ENCODE peak calls at places on chromosomes 5 and 9, in eight cellular contexts. One of them, this sample, is unnamed.

GRCh38 chr9:26012797-26013594 is 334.8 kb upstream of the TUSC1 start:
- DNase-seq in CD8-positive, alpha-beta memory T cell: no peak
- DNase-seq in lower leg skin: no peak
- DNase-seq in heart right ventricle: no peak
- DNase-seq in PC-3: peak
- DNase-seq in cardiac muscle cell: no peak
- DNase-seq in PC-9: no peak
- DNase-seq in ovary: no peak
- DNase-seq in this sample: peak

GRCh38 chr9:134218230-134218629 is 53.9 kb upstream of the RNU6ATAC start:
- DNase-seq in CD8-positive, alpha-beta memory T cell: no peak
- DNase-seq in lower leg skin: no peak
- DNase-seq in heart right ventricle: no peak
- DNase-seq in PC-3: no peak
- DNase-seq in cardiac muscle cell: no peak
- DNase-seq in PC-9: no peak
- DNase-seq in ovary: peak
- DNase-seq in this sample: no peak

GRCh38 chr5:94884294-94884693 is 265.8 kb downstream of the SLF1 start:
- DNase-seq in CD8-positive, alpha-beta memory T cell: no peak
- DNase-seq in lower leg skin: no peak
- DNase-seq in heart right ventricle: peak
- DNase-seq in PC-3: no peak
- DNase-seq in cardiac muscle cell: peak
- DNase-seq in PC-9: no peak
- DNase-seq in ovary: no peak
- DNase-seq in this sample: peak

GRCh38 chr9:99105152-99106043 is 485 bp downstream of the TGFBR1 start:
- DNase-seq in CD8-positive, alpha-beta memory T cell: peak
- DNase-seq in lower leg skin: peak
- DNase-seq in heart right ventricle: peak
- DNase-seq in PC-3: peak
- DNase-seq in cardiac muscle cell: peak
- DNase-seq in PC-9: peak
- DNase-seq in ovary: peak
- DNase-seq in this sample: peak

GRCh38 chr9:89463986-89464901 is 33.7 kb downstream of the SEMA4D start:
- DNase-seq in CD8-positive, alpha-beta memory T cell: peak
- DNase-seq in lower leg skin: no peak
- DNase-seq in heart right ventricle: no peak
- DNase-seq in PC-3: no peak
- DNase-seq in cardiac muscle cell: no peak
- DNase-seq in PC-9: no peak
- DNase-seq in ovary: no peak
- DNase-seq in this sample: no peak

GRCh38 chr5:109655841-109656240 is 33.9 kb upstream of the MAN2A1 start:
- DNase-seq in CD8-positive, alpha-beta memory T cell: no peak
- DNase-seq in lower leg skin: no peak
- DNase-seq in heart right ventricle: no peak
- DNase-seq in PC-3: peak
- DNase-seq in cardiac muscle cell: no peak
- DNase-seq in PC-9: no peak
- DNase-seq in ovary: no peak
- DNase-seq in this sample: peak

GRCh38 chr9:36268007-36268427 is 9.8 kb upstream of the GNE start:
- DNase-seq in CD8-positive, alpha-beta memory T cell: no peak
- DNase-seq in lower leg skin: no peak
- DNase-seq in heart right ventricle: no peak
- DNase-seq in PC-3: peak
- DNase-seq in cardiac muscle cell: peak
- DNase-seq in PC-9: peak
- DNase-seq in ovary: no peak
- DNase-seq in this sample: peak

GRCh38 chr5:132190161-132190817 is 37.4 kb downstream of the P4HA2 start:
- DNase-seq in CD8-positive, alpha-beta memory T cell: no peak
- DNase-seq in lower leg skin: no peak
- DNase-seq in heart right ventricle: peak
- DNase-seq in PC-3: peak
- DNase-seq in cardiac muscle cell: peak
- DNase-seq in PC-9: peak
- DNase-seq in ovary: no peak
- DNase-seq in this sample: peak

GRCh38 chr9:7234144-7234543 is 476.4 kb downstream of the KDM4C start:
- DNase-seq in CD8-positive, alpha-beta memory T cell: no peak
- DNase-seq in lower leg skin: no peak
- DNase-seq in heart right ventricle: no peak
- DNase-seq in PC-3: peak
- DNase-seq in cardiac muscle cell: peak
- DNase-seq in PC-9: peak
- DNase-seq in ovary: no peak
- DNase-seq in this sample: peak

GRCh38 chr5:151448038-151448985 is 909 bp downstream of the SLC36A1 start:
- DNase-seq in CD8-positive, alpha-beta memory T cell: no peak
- DNase-seq in lower leg skin: peak
- DNase-seq in heart right ventricle: peak
- DNase-seq in PC-3: peak
- DNase-seq in cardiac muscle cell: peak
- DNase-seq in PC-9: peak
- DNase-seq in ovary: no peak
- DNase-seq in this sample: no peak

GRCh38 chr9:132288371-132288770 is 66.4 kb downstream of the SETX start:
- DNase-seq in CD8-positive, alpha-beta memory T cell: no peak
- DNase-seq in lower leg skin: no peak
- DNase-seq in heart right ventricle: no peak
- DNase-seq in PC-3: no peak
- DNase-seq in cardiac muscle cell: peak
- DNase-seq in PC-9: no peak
- DNase-seq in ovary: no peak
- DNase-seq in this sample: peak

GRCh38 chr9:133700861-133701320 is 37.3 kb downstream of the SARDH start:
- DNase-seq in CD8-positive, alpha-beta memory T cell: no peak
- DNase-seq in lower leg skin: no peak
- DNase-seq in heart right ventricle: no peak
- DNase-seq in PC-3: no peak
- DNase-seq in cardiac muscle cell: peak
- DNase-seq in PC-9: no peak
- DNase-seq in ovary: peak
- DNase-seq in this sample: peak

GRCh38 chr9:98550206-98550820 is 158.4 kb downstream of the GABBR2 start:
- DNase-seq in CD8-positive, alpha-beta memory T cell: no peak
- DNase-seq in lower leg skin: no peak
- DNase-seq in heart right ventricle: no peak
- DNase-seq in PC-3: no peak
- DNase-seq in cardiac muscle cell: peak
- DNase-seq in PC-9: no peak
- DNase-seq in ovary: no peak
- DNase-seq in this sample: peak

GRCh38 chr9:88593537-88594185 is 58.7 kb downstream of the NXNL2 start:
- DNase-seq in CD8-positive, alpha-beta memory T cell: peak
- DNase-seq in lower leg skin: peak
- DNase-seq in heart right ventricle: peak
- DNase-seq in PC-3: peak
- DNase-seq in cardiac muscle cell: peak
- DNase-seq in PC-9: peak
- DNase-seq in ovary: peak
- DNase-seq in this sample: peak

GRCh38 chr9:137382728-137383452 is 40.1 kb downstream of the EXD3 start:
- DNase-seq in CD8-positive, alpha-beta memory T cell: no peak
- DNase-seq in lower leg skin: no peak
- DNase-seq in heart right ventricle: no peak
- DNase-seq in PC-3: no peak
- DNase-seq in cardiac muscle cell: no peak
- DNase-seq in PC-9: no peak
- DNase-seq in ovary: peak
- DNase-seq in this sample: no peak

DNA sequence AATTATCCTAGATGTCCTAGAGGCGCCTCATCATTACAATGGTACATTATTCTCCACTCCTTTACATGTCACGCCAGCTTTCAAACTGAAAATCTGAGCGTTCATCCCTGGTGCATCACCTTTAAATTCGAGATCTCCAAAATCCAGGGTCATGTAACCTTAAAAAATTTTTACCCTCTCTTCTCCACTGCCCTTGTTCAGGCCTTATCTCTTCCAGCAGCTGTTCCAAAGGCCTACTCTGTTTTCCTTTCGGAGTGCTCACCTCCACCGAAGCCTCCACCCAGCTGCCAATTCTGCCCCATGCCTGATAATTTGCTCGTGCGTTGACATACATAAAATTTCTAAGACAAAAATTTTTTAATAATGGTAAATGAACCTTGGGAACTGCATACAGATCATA is 955 bp upstream of the MSH3 start:
- DNase-seq in CD8-positive, alpha-beta memory T cell: no peak
- DNase-seq in lower leg skin: no peak
- DNase-seq in heart right ventricle: no peak
- DNase-seq in PC-3: no peak
- DNase-seq in cardiac muscle cell: no peak
- DNase-seq in PC-9: no peak
- DNase-seq in ovary: no peak
- DNase-seq in this sample: no peak
- H3K4me3 ChIP-seq in CD8-positive, alpha-beta memory T cell: peak
- H3K4me3 ChIP-seq in lower leg skin: no peak
- H3K4me3 ChIP-seq in heart right ventricle: peak
- H3K4me3 ChIP-seq in PC-3: peak
- H3K4me3 ChIP-seq in cardiac muscle cell: peak
- H3K4me3 ChIP-seq in PC-9: peak
- H3K4me3 ChIP-seq in ovary: no peak
- H3K4me3 ChIP-seq in this sample: peak

DNA sequence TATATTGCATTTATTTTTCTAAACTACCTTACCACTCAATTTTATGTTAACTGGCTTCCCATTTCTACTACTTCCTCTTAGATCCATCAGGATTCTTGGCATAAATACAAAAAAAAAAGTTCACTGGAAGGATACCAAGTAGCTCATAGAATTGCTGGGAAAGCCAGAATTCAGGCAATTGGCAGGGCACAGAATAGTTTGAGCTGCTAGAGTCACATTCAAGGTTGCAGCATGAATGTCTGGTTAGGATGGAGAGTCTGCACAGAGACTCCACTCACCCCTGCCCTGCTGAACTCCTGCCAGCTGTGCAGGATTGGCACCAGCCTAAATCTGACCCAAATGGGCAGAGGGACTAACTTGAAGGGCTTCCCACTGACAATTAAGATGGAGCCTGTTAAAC is 4.9 kb upstream of the AMACR start:
- DNase-seq in CD8-positive, alpha-beta memory T cell: no peak
- DNase-seq in lower leg skin: no peak
- DNase-seq in heart right ventricle: no peak
- DNase-seq in PC-3: no peak
- DNase-seq in cardiac muscle cell: peak
- DNase-seq in PC-9: no peak
- DNase-seq in ovary: peak
- DNase-seq in this sample: peak
- H3K4me3 ChIP-seq in CD8-positive, alpha-beta memory T cell: no peak
- H3K4me3 ChIP-seq in lower leg skin: no peak
- H3K4me3 ChIP-seq in heart right ventricle: no peak
- H3K4me3 ChIP-seq in PC-3: no peak
- H3K4me3 ChIP-seq in cardiac muscle cell: no peak
- H3K4me3 ChIP-seq in PC-9: no peak
- H3K4me3 ChIP-seq in ovary: no peak
- H3K4me3 ChIP-seq in this sample: no peak

GRCh38 chr9:95031711-95032461 is 285.6 kb downstream of the FANCC start:
- DNase-seq in CD8-positive, alpha-beta memory T cell: no peak
- DNase-seq in lower leg skin: no peak
- DNase-seq in heart right ventricle: no peak
- DNase-seq in PC-3: no peak
- DNase-seq in cardiac muscle cell: no peak
- DNase-seq in PC-9: no peak
- DNase-seq in ovary: no peak
- DNase-seq in this sample: no peak

GRCh38 chr9:95029720-95030119 is 287.8 kb downstream of the FANCC start:
- DNase-seq in CD8-positive, alpha-beta memory T cell: no peak
- DNase-seq in lower leg skin: no peak
- DNase-seq in heart right ventricle: no peak
- DNase-seq in PC-3: no peak
- DNase-seq in cardiac muscle cell: no peak
- DNase-seq in PC-9: no peak
- DNase-seq in ovary: no peak
- DNase-seq in this sample: no peak

GRCh38 chr9:95030344-95030743 is 287.2 kb downstream of the FANCC start:
- DNase-seq in CD8-positive, alpha-beta memory T cell: no peak
- DNase-seq in lower leg skin: no peak
- DNase-seq in heart right ventricle: no peak
- DNase-seq in PC-3: no peak
- DNase-seq in cardiac muscle cell: no peak
- DNase-seq in PC-9: no peak
- DNase-seq in ovary: no peak
- DNase-seq in this sample: no peak

GRCh38 chr9:95030920-95031662 is 286.4 kb downstream of the FANCC start:
- DNase-seq in CD8-positive, alpha-beta memory T cell: no peak
- DNase-seq in lower leg skin: no peak
- DNase-seq in heart right ventricle: no peak
- DNase-seq in PC-3: no peak
- DNase-seq in cardiac muscle cell: no peak
- DNase-seq in PC-9: no peak
- DNase-seq in ovary: no peak
- DNase-seq in this sample: no peak

GRCh38 chr9:95032580-95033298 is 284.8 kb downstream of the FANCC start:
- DNase-seq in CD8-positive, alpha-beta memory T cell: no peak
- DNase-seq in lower leg skin: no peak
- DNase-seq in heart right ventricle: no peak
- DNase-seq in PC-3: peak
- DNase-seq in cardiac muscle cell: no peak
- DNase-seq in PC-9: no peak
- DNase-seq in ovary: no peak
- DNase-seq in this sample: no peak
- H3K4me3 ChIP-seq in CD8-positive, alpha-beta memory T cell: no peak
- H3K4me3 ChIP-seq in lower leg skin: no peak
- H3K4me3 ChIP-seq in heart right ventricle: no peak
- H3K4me3 ChIP-seq in PC-3: no peak
- H3K4me3 ChIP-seq in cardiac muscle cell: no peak
- H3K4me3 ChIP-seq in PC-9: no peak
- H3K4me3 ChIP-seq in ovary: no peak
- H3K4me3 ChIP-seq in this sample: no peak

DNA sequence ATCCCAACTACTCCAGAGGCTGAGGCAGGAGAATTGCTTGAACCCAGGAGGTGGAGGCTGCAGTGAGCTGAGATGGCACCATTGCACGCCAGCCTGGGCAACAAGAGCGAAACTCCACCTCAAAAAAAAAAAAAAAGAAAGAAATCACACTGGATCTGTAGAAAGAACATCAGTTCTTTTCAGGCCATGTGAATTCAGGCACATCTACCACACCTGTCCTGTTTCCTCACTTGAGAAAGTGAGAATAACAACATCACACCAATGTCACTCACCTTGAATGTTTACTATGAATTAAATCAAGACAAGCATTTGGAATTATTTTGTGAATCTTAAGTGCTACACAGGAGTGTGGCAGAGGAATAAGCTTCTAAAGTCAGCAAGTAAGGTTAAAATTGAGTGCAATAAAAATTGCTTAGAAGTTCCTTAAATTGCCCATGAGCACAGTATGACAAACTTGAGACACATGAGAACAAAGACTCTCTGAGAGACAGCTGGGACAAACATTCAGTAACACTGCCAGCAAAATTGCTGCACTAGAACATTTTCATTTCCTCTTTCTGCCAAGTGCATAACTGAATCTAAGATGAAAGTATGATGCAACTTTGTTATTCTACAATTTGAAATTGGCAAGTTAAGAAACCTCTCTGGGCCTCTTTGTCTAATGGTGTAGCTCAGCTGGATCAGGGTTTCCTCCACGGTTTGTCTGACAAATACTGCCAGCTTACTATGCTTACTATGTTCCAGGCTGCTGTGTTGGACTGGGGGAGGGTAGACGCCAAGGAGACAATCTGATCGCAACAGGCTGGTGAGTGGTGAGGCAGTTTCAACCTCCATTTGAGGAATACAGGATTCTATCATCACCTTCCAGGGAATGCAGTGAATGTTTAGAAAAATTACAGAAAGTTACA is 1.9 kb upstream of the RIC1 start:
- DNase-seq in CD8-positive, alpha-beta memory T cell: no peak
- DNase-seq in lower leg skin: peak
- DNase-seq in heart right ventricle: peak
- DNase-seq in PC-3: peak
- DNase-seq in cardiac muscle cell: peak
- DNase-seq in PC-9: no peak
- DNase-seq in ovary: no peak
- DNase-seq in this sample: peak
- H3K4me3 ChIP-seq in CD8-positive, alpha-beta memory T cell: peak
- H3K4me3 ChIP-seq in lower leg skin: no peak
- H3K4me3 ChIP-seq in heart right ventricle: no peak
- H3K4me3 ChIP-seq in PC-3: peak
- H3K4me3 ChIP-seq in cardiac muscle cell: no peak
- H3K4me3 ChIP-seq in PC-9: peak
- H3K4me3 ChIP-seq in ovary: no peak
- H3K4me3 ChIP-seq in this sample: peak

This sample was measured in astrocyte of the spinal cord.